ENCODE peak calls at places on chromosome 2, in four cellular contexts. Y is H1, M is GM12891, Z is K562. B is an unnamed sample.

GRCh38 chr2:66032376-66032775 is 402.5 kb upstream of the MEIS1 start:
- DNase-seq in Y (no peak), M (no peak), Z (no peak), B (no peak)

GRCh38 chr2:130920417-130921030 is 83.8 kb downstream of the ARHGEF4 start:
- DNase-seq in Y (peak), M (no peak), Z (peak), B (no peak)

GRCh38 chr2:102063948-102064678 is 72.4 kb downstream of the IL1R2 start:
- DNase-seq in Y (no peak), M (no peak), Z (peak), B (no peak)

GRCh38 chr2:63590621-63591408 is 2.1 kb downstream of the MDH1 start:
- DNase-seq in Y (no peak), M (no peak), Z (peak), B (no peak)

GRCh38 chr2:120785228-120785966 is 49.7 kb downstream of the GLI2 start:
- DNase-seq in Y (peak), M (no peak), Z (no peak), B (no peak)

GRCh38 chr2:166167451-166167850 is 39.6 kb upstream of the SCN1A start:
- DNase-seq in Y (no peak), M (no peak), Z (no peak), B (no peak)

GRCh38 chr2:6826081-6826913 is 39.4 kb downstream of the CMPK2 start:
- DNase-seq in Y (peak), M (peak), Z (peak), B (no peak)

GRCh38 chr2:62201307-62201706 is 5.4 kb downstream of the B3GNT2 start:
- DNase-seq in Y (no peak), M (no peak), Z (no peak), B (no peak)

GRCh38 chr2:191740776-191741175 is 62.8 kb downstream of the NABP1 start:
- DNase-seq in Y (no peak), M (no peak), Z (no peak), B (no peak)

GRCh38 chr2:237874585-237875161 is 15.2 kb downstream of the RAMP1 start:
- DNase-seq in Y (no peak), M (no peak), Z (no peak), B (no peak)

GRCh38 chr2:199988176-199988575 is 32.8 kb downstream of the MAIP1 start:
- DNase-seq in Y (no peak), M (no peak), Z (no peak), B (no peak)
- TF ChIP-seq TAF1 in Y (no peak), M (no peak), Z (no peak), B (no peak)

DNA sequence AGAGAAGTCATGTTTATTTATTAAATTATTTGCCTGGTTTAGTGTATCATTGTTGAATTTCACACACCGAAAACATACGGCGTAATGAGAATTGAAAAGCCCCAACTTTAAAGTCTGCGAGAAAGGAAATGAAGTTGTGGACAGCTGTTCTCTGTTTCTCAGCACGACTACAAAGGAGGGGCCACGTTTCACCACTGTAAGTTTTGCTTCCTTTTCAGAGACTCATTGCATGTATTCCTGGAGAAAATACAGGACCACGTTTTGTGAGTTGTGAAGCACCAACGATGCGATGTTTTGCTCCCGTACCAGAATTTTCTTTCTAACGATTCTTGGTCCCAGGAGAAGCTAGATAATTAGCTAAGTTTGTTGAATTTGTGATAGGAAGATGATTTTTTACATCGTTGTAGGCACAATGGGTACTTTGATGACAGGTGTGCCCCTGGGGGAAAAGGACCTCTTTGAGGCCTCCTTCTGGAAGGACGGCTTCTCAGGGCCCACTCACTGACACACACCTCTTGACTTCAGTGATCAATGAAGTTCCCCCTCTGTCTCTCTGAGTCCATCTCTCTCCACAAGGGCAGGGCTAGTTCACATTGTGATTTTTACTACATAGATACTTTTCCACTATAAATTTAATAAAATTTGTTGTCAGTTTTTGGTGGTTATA is 23.7 kb upstream of the ACKR3 start:
- DNase-seq in Y (no peak), M (no peak), Z (no peak), B (no peak)
- TF ChIP-seq TAF1 in Y (no peak), M (no peak), Z (no peak), B (no peak)

GRCh38 chr2:159012142-159012541 is 43.7 kb downstream of the TANC1 start:
- DNase-seq in Y (no peak), M (no peak), Z (no peak), B (no peak)

GRCh38 chr2:159013103-159013502 is 44.7 kb downstream of the TANC1 start:
- DNase-seq in Y (no peak), M (no peak), Z (no peak), B (no peak)

GRCh38 chr2:159010963-159011362 is 42.5 kb downstream of the TANC1 start:
- DNase-seq in Y (no peak), M (no peak), Z (no peak), B (no peak)

GRCh38 chr2:159010340-159010739 is 41.9 kb downstream of the TANC1 start:
- DNase-seq in Y (no peak), M (no peak), Z (no peak), B (no peak)

DNA sequence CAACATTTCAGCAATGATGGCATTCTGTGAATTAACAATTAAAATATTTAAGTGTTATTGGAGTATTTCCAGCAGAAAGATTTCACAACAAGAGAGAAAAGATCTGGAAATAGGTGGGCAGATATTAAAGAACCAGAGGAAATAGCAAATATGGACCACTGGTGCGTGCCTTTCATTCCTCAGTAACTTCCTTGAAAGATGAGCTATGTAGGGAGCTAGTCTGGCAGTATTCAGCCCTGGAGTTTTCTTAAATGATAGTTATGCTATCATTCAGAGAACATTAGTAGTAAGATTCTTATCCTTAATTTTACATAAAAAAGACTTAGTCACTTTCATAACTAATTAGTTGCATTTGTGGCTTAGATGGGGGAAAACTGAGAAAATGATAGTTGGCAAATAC is 41.5 kb downstream of the TANC1 start:
- DNase-seq in Y (no peak), M (no peak), Z (no peak), B (no peak)
- TF ChIP-seq TAF1 in Y (no peak), M (no peak), Z (no peak), B (no peak)

DNA sequence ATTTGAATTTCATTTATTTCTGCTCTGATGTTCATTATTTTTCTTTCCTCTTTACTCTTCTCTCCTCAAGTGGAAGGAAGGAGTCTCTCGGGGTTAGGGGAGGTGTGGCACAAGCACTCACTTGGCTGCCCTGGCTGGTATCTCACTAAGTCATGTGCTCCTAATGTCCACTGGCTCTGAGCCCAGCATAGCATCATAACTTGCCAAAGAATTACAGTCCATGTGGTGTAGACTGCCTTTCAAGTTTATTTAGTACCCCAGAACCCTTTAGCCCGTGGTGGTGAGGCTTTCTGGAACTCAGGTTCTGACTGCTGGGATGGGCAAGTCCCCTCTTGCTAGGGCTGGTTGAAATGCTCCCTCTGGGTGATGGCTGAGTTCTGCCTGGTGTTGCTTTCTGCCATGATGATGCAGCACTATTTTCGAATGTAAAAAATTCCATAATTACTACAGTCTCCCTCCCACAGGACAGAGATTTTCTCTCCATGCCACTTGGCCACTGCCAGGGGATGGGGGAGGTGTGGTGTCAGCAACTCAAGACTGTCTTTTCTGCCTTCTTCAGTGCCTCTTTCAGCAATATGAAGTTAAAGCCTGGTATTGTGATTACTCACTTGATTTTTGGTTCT is 22.2 kb downstream of the SPAG16 start:
- DNase-seq in Y (no peak), M (no peak), Z (no peak), B (no peak)
- TF ChIP-seq TAF1 in Y (no peak), M (no peak), Z (no peak), B (no peak)

GRCh38 chr2:54997826-54998225 is 52.4 kb downstream of the RTN4 start:
- DNase-seq in Y (no peak), M (no peak), Z (no peak), B (no peak)
- TF ChIP-seq TAF1 in Y (no peak), M (no peak), Z (no peak), B (no peak)

GRCh38 chr2:197281421-197281820 is 29.2 kb downstream of the ANKRD44 start:
- DNase-seq in Y (no peak), M (no peak), Z (no peak), B (no peak)

GRCh38 chr2:197292614-197293013 is 18.0 kb downstream of the ANKRD44 start:
- DNase-seq in Y (no peak), M (no peak), Z (no peak), B (no peak)

GRCh38 chr2:197285361-197285760 is 25.2 kb downstream of the ANKRD44 start:
- DNase-seq in Y (no peak), M (no peak), Z (no peak), B (no peak)

DNA sequence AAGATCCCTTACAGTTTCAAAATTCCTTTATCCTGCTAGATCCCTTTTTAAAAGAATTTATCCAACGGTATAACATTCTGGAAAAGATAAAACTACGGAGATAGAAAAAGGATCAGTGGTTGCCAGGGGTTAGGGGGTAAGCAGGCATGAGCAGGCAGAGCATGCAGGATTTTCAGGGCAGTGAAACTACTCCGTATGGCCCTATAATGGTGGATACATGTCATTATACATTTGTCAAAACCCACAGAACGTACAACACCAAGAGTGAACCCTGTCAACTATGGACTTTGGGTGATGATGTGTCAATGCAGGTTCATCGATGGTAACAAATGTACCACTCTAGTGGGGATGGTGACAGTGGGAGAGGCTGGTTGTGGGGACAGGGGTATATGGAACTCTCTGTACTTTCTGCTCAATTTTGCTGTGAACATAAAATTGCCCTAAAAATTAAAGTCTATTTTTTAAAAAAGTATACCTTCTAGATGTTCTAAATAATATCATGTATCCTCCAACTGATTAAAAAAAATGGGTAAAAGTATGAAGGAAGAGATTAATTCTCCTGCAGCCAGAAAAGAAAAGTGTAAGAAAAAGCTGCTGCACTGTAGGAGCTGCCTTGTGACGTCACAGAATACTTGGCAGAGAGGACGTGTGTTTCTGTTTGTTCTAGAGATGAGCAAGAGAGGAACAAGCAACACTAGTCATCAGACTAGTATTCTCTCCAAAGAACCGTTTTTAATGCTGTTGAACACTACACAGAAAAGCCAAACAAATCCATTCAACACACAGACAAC is 23.6 kb downstream of the ANKRD44 start:
- DNase-seq in Y (no peak), M (no peak), Z (no peak), B (no peak)
- TF ChIP-seq TAF1 in Y (no peak), M (no peak), Z (no peak), B (no peak)

GRCh38 chr2:182581196-182581935 is 134.7 kb upstream of the DNAJC10 start:
- DNase-seq in Y (no peak), M (no peak), Z (no peak), B (no peak)

GRCh38 chr2:182587831-182588230 is 128.2 kb upstream of the DNAJC10 start:
- DNase-seq in Y (no peak), M (no peak), Z (no peak), B (no peak)

GRCh38 chr2:182585430-182585829 is 130.6 kb upstream of the DNAJC10 start:
- DNase-seq in Y (no peak), M (no peak), Z (no peak), B (no peak)

GRCh38 chr2:182586426-182586825 is 129.6 kb upstream of the DNAJC10 start:
- DNase-seq in Y (no peak), M (no peak), Z (no peak), B (no peak)

GRCh38 chr2:182584462-182584861 is 131.6 kb upstream of the DNAJC10 start:
- DNase-seq in Y (no peak), M (no peak), Z (no peak), B (no peak)
- TF ChIP-seq TAF1 in Y (no peak), M (no peak), Z (no peak), B (no peak)

GRCh38 chr2:207354466-207354865 is 175.3 kb upstream of the CREB1 start:
- DNase-seq in Y (no peak), M (no peak), Z (no peak), B (no peak)
- TF ChIP-seq TAF1 in Y (no peak), M (no peak), Z (no peak), B (no peak)